ENCODE peak calls at places on chromosomes 2 and 18, in four cellular contexts. R, S, K and O are unnamed samples.

GRCh38 chr2:109497447-109497846 is 116.3 kb downstream of the SEPTIN10 start:
- DNase-seq in R (no peak), S (no peak), K (no peak), O (no peak)

GRCh38 chr2:180507028-180507427 is 473.4 kb upstream of the UBE2E3 start:
- DNase-seq in R (no peak), S (no peak), K (no peak), O (no peak)

GRCh38 chr2:79292936-79293335 is 133.4 kb upstream of the REG3A start:
- DNase-seq in R (no peak), S (no peak), K (no peak), O (no peak)

GRCh38 chr18:56200381-56200831 is 438.0 kb downstream of the TXNL1 start:
- DNase-seq in R (no peak), S (no peak), K (no peak), O (no peak)

GRCh38 chr18:38884050-38884449 is 1318.5 kb upstream of the CELF4 start:
- DNase-seq in R (peak; percentile 7), S (no peak), K (no peak), O (no peak)

GRCh38 chr2:3129867-3130266 is 247.8 kb downstream of the EIPR1 start:
- DNase-seq in R (no peak), S (no peak), K (no peak), O (no peak)

GRCh38 chr2:157256621-157257020 is 884 bp upstream of the GALNT5 start:
- DNase-seq in R (no peak), S (no peak), K (no peak), O (peak; percentile 49)

GRCh38 chr2:48940606-48941005 is 185.1 kb upstream of the LHCGR start:
- DNase-seq in R (no peak), S (no peak), K (peak; percentile 30), O (no peak)

GRCh38 chr2:199455533-199456382 is 2.0 kb downstream of the SATB2 start:
- DNase-seq in R (no peak), S (peak; percentile 80), K (no peak), O (no peak)

GRCh38 chr2:80078290-80079036 is 226.1 kb downstream of the LRRTM1 start:
- DNase-seq in R (no peak), S (no peak), K (no peak), O (no peak)

GRCh38 chr2:236174608-236175001 is 6.4 kb upstream of the GBX2 start:
- DNase-seq in R (no peak), S (no peak), K (no peak), O (no peak)

GRCh38 chr18:79630266-79631095 is 49.1 kb upstream of the CTDP1 start:
- DNase-seq in R (no peak), S (no peak), K (no peak), O (no peak)

GRCh38 chr2:150630587-150631235 is 143.2 kb upstream of the RND3 start:
- DNase-seq in R (no peak), S (no peak), K (no peak), O (no peak)

GRCh38 chr2:61149074-61149473 is 12.9 kb upstream of the C2orf74 start:
- DNase-seq in R (no peak), S (no peak), K (no peak), O (no peak)

GRCh38 chr2:232545511-232546375 is 4.6 kb downstream of the TIGD1 start:
- DNase-seq in R (no peak), S (no peak), K (peak; percentile 12), O (no peak)

GRCh38 chr2:197108758-197109157 is 182.3 kb upstream of the PGAP1 start:
- DNase-seq in R (no peak), S (no peak), K (peak; percentile 36), O (no peak)

GRCh38 chr2:30441023-30441422 is 6.0 kb upstream of the LCLAT1 start:
- DNase-seq in R (no peak), S (no peak), K (no peak), O (no peak)

GRCh38 chr2:179771791-179772190 is 89.6 kb downstream of the ZNF385B start:
- DNase-seq in R (no peak), S (no peak), K (no peak), O (no peak)

GRCh38 chr2:16386431-16386830 is 279.2 kb downstream of the CYRIA start:
- DNase-seq in R (no peak), S (no peak), K (no peak), O (no peak)

GRCh38 chr2:108417254-108417653 is 31.8 kb upstream of the GCC2 start:
- DNase-seq in R (no peak), S (peak; percentile 80), K (no peak), O (no peak)

DNA sequence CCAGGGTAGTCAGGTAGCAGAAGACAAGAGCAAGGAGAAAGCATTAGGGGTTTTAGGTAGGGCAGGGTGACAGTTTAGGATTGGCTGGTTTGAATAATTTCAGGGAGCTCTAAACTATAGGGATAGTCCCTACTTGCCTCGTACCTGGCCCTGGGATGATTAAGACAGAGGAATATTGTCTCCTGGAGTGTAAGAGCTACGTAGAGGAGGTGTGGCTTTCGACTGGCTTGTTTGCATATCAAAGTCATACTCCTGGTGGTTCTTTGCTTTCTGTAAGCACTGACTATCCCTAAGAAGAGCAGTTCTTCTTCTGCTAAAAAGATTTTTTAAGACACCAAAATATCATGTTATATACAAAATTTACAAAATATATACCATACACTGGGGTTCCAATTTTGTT is 1867.4 kb downstream of the SUCLG1 start:
- DNase-seq in R (no peak), S (no peak), K (no peak), O (no peak)
- TF ChIP-seq TCF12 in R (no peak), S (no peak), K (no peak), O (no peak)

DNA sequence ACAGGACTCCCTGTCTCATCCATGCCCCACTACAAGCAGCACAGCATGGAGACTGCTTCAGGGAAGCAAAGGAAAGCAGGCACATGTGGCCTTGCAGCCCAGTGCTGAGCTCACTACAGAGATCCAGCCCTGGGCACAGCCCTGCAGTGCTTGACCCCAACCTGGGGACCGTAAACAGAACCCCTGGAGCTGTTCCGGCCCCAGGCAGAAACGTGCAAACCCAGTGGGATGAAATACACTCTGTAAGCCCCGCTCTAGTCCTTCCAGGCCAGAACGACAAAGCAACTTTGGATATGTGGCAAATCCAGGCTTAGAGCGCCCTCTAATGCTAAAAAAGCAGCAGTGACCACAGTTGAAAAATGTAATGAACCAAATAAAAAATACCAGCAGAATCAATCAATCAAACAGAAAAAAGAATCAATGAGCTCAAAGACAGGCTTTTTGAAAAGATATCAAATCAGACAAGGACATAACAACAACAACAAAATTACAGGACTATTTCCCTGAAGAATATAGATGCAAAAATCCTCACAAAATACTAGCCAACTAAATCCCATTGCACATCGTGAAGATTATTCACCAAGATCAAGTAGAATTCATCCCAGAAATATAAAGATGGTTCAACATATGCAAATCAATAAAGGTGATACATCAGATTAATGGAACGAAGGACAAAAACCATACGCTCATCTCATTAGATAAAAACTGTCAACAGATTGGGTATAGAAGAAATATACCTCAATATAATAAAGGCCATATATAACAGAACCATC is 45.6 kb downstream of the ZNF519 start:
- DNase-seq in R (peak; percentile 34), S (peak; percentile 50), K (peak; percentile 45), O (no peak)
- TF ChIP-seq TCF12 in R (no peak), S (no peak), K (no peak), O (no peak)

GRCh38 chr2:105903051-105903674 is 158.5 kb downstream of the NCK2 start:
- DNase-seq in R (no peak), S (no peak), K (no peak), O (no peak)
- TF ChIP-seq TCF12 in R (no peak), S (no peak), K (no peak), O (no peak)

GRCh38 chr2:69381337-69381737 is 5.7 kb downstream of the GFPT1 start:
- DNase-seq in R (no peak), S (no peak), K (no peak), O (no peak)

GRCh38 chr2:69376385-69376784 is 10.6 kb downstream of the GFPT1 start:
- DNase-seq in R (no peak), S (no peak), K (no peak), O (no peak)

GRCh38 chr2:69380072-69380917 is 6.7 kb downstream of the GFPT1 start:
- DNase-seq in R (no peak), S (no peak), K (no peak), O (no peak)

GRCh38 chr2:69372767-69373166 is 14.3 kb downstream of the GFPT1 start:
- DNase-seq in R (no peak), S (no peak), K (no peak), O (no peak)

GRCh38 chr2:69375494-69376353 is 11.3 kb downstream of the GFPT1 start:
- DNase-seq in R (no peak), S (no peak), K (peak; percentile 49), O (no peak)
- TF ChIP-seq TCF12 in R (no peak), S (no peak), K (no peak), O (no peak)

GRCh38 chr2:46364797-46365457 is 67.7 kb downstream of the EPAS1 start:
- DNase-seq in R (no peak), S (peak; percentile 57), K (peak; percentile 80), O (no peak)
- TF ChIP-seq TCF12 in R (no peak), S (no peak), K (peak; percentile 69), O (no peak)

GRCh38 chr2:224986479-224986878 is 55.8 kb downstream of the DOCK10 start:
- DNase-seq in R (no peak), S (no peak), K (no peak), O (no peak)

GRCh38 chr2:224984641-224985040 is 57.6 kb downstream of the DOCK10 start:
- DNase-seq in R (no peak), S (no peak), K (no peak), O (no peak)

GRCh38 chr2:224990717-224991116 is 51.6 kb downstream of the DOCK10 start:
- DNase-seq in R (no peak), S (no peak), K (no peak), O (no peak)

GRCh38 chr2:224983719-224984388 is 58.4 kb downstream of the DOCK10 start:
- DNase-seq in R (no peak), S (no peak), K (peak; percentile 57), O (no peak)

DNA sequence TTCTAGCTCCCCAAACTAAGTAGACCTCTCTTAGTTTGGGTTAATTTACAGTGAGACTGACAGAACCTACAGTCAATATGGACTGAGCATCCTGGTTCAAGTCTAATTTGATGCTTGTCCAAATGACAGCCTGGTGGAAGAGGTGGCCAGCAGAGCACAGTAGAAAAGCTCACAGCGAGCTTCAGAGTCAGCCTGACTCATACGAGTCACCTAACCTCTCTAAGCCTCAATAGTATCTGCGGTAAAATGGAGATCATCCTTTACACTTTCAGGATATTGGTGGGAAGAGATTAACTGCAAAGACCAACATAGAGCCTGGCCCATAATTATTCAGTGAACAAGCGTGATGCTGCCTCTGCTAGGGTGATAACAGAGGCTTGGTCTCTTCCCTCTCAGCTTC is 54.5 kb downstream of the DOCK10 start:
- DNase-seq in R (no peak), S (no peak), K (no peak), O (no peak)
- TF ChIP-seq TCF12 in R (no peak), S (no peak), K (no peak), O (no peak)